ENCODE peak calls at places on chromosomes 2 and 18, in eight cellular contexts. J is coronary artery, F is endodermal cell, E is mammary epithelial cell, B is psoas muscle, G is RWPE2, H is left ventricle myocardium inferior, V is pancreas. K is an unnamed sample.

GRCh38 chr2:218645126-218645525 is 14.3 kb downstream of the ZNF142 start:
- DNase-seq in G (no peak), H (no peak), J (no peak), B (no peak), F (no peak), E (peak), V (no peak), K (no peak)

GRCh38 chr2:219261024-219261855 is 7.5 kb upstream of the TUBA4A start:
- DNase-seq in H (no peak), G (no peak), V (no peak), J (no peak), B (no peak), E (no peak), F (no peak), K (no peak)

GRCh38 chr2:29063646-29064372 is 10.5 kb downstream of the PCARE start:
- DNase-seq in V (no peak), G (no peak), F (no peak), J (no peak), E (no peak), H (no peak), B (no peak), K (peak)

GRCh38 chr2:188114014-188114413 is 177.7 kb upstream of the GULP1 start:
- DNase-seq in H (no peak), B (no peak), G (no peak), V (no peak), E (peak), F (no peak), J (no peak), K (no peak)

GRCh38 chr2:163210430-163210918 is 371.9 kb upstream of the KCNH7 start:
- DNase-seq in E (peak), B (no peak), J (no peak), G (no peak), V (no peak), F (no peak), H (no peak), K (no peak)

GRCh38 chr2:33273479-33273878 is 203.0 kb upstream of the RASGRP3 start:
- DNase-seq in E (no peak), B (no peak), V (no peak), G (no peak), F (no peak), H (no peak), J (no peak), K (no peak)

GRCh38 chr18:79690586-79691482 is 11.2 kb downstream of the CTDP1 start:
- DNase-seq in F (peak), J (peak), E (no peak), G (no peak), B (no peak), V (no peak), H (no peak), K (no peak)

GRCh38 chr18:3830604-3831003 is 380.6 kb downstream of the TGIF1 start:
- DNase-seq in B (no peak), V (no peak), H (no peak), E (no peak), F (no peak), G (no peak), J (no peak), K (no peak)

GRCh38 chr2:75328156-75328555 is 128.8 kb upstream of the TACR1 start:
- DNase-seq in G (no peak), J (no peak), H (no peak), B (no peak), V (no peak), F (no peak), E (no peak), K (no peak)

GRCh38 chr2:63078852-63079606 is 28.4 kb downstream of the OTX1 start:
- DNase-seq in F (peak), H (no peak), G (no peak), E (peak), B (no peak), V (no peak), J (no peak), K (no peak)

GRCh38 chr2:47899915-47900314 is 6.4 kb downstream of the FBXO11 start:
- DNase-seq in H (no peak), V (no peak), J (no peak), E (no peak), G (no peak), B (no peak), F (no peak), K (no peak)

GRCh38 chr2:132669854-132670103 is 226 bp downstream of the LYPD1 start:
- DNase-seq in J (no peak), B (no peak), F (no peak), G (no peak), V (peak), H (no peak), E (peak), K (no peak)

GRCh38 chr2:1654696-1655374 is 89.5 kb downstream of the PXDN start:
- DNase-seq in F (peak), H (no peak), E (no peak), B (no peak), V (no peak), G (no peak), J (peak), K (no peak)

GRCh38 chr2:162184796-162185195 is 32.7 kb upstream of the GCG start:
- DNase-seq in H (no peak), B (no peak), G (no peak), V (no peak), J (no peak), E (no peak), F (no peak), K (no peak)

GRCh38 chr18:457120-457519 is 43.4 kb downstream of the COLEC12 start:
- DNase-seq in G (no peak), E (no peak), V (no peak), F (peak), B (peak), H (peak), J (no peak), K (no peak)

GRCh38 chr2:170122883-170123547 is 54.9 kb upstream of the MYO3B start:
- DNase-seq in H (no peak), J (no peak), B (no peak), G (no peak), E (peak), F (no peak), V (no peak), K (peak)

GRCh38 chr2:36451512-36451911 is 95.9 kb downstream of the CRIM1 start:
- DNase-seq in V (no peak), H (no peak), B (no peak), G (no peak), E (no peak), F (no peak), J (no peak), K (no peak)

GRCh38 chr2:159111346-159111922 is 143.0 kb downstream of the TANC1 start:
- DNase-seq in G (no peak), E (no peak), V (no peak), B (no peak), F (no peak), J (no peak), H (peak), K (no peak)

GRCh38 chr2:239780236-239780997 is 244.7 kb downstream of the NDUFA10 start:
- DNase-seq in J (peak), E (no peak), G (no peak), H (no peak), F (peak), B (no peak), V (peak), K (no peak)

GRCh38 chr2:20067992-20068727 is 16.7 kb upstream of the LAPTM4A start:
- DNase-seq in J (no peak), B (no peak), E (peak), V (no peak), G (no peak), F (no peak), H (no peak), K (no peak)

GRCh38 chr2:2331905-2332280 is 818 bp upstream of the MYT1L start:
- DNase-seq in G (no peak), J (no peak), H (no peak), V (no peak), F (peak), B (no peak), E (no peak), K (no peak)

GRCh38 chr2:213252206-213252605 is 32.1 kb upstream of the SPAG16 start:
- DNase-seq in H (no peak), E (no peak), V (no peak), J (no peak), B (no peak), F (no peak), G (no peak), K (no peak)

GRCh38 chr2:147712051-147712450 is 132.8 kb upstream of the ACVR2A start:
- DNase-seq in E (no peak), B (no peak), G (no peak), J (no peak), V (no peak), F (no peak), H (no peak), K (no peak)

GRCh38 chr2:234805826-234806225 is 146.0 kb upstream of the SH3BP4 start:
- DNase-seq in G (no peak), H (no peak), F (no peak), E (no peak), V (no peak), B (no peak), J (no peak), K (no peak)

GRCh38 chr2:220334210-220334609 is 706.8 kb downstream of the SLC4A3 start:
- DNase-seq in B (no peak), H (no peak), G (no peak), V (no peak), E (peak), J (no peak), F (no peak), K (peak)

GRCh38 chr2:240620149-240620731 is 5.0 kb upstream of the GPR35 start:
- DNase-seq in G (peak), E (no peak), B (peak), H (peak), F (peak), V (peak), J (no peak), K (no peak)

DNA sequence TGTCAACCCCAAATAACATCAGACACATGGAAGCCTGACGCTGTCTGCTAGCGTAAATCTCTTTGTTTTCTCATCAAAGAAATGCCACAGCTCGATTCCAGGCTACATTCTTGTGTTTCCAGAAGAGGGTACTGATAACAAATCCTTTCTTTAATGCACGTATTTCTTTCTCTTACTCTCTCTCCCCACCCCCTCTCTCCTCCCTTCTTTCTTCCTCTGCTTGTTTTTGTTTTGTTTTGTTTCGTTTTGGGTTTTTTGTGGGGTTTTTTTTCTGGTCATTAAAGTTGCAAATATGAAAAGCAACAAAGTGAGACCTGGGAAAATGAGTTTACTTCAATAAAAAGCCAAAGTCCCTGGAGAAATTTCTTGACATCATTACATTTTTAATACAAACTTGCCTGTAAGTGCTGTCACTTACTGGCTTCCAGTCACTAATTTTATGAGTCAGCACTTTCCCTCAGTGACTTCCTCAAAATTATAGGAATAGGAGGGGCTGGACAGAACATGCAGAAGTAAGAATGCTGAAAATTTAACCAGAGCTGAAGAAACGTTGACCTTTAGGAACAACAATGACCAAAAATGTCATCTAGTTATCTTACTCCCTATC is 106.7 kb upstream of the NABP1 start:
- DNase-seq in F (no peak), H (no peak), G (no peak), J (no peak), B (no peak), E (peak), V (no peak), K (no peak)
- TF ChIP-seq CTCF in F (peak), H (no peak), G (peak), J (no peak), B (peak), E (peak), V (no peak), K (no peak)

DNA sequence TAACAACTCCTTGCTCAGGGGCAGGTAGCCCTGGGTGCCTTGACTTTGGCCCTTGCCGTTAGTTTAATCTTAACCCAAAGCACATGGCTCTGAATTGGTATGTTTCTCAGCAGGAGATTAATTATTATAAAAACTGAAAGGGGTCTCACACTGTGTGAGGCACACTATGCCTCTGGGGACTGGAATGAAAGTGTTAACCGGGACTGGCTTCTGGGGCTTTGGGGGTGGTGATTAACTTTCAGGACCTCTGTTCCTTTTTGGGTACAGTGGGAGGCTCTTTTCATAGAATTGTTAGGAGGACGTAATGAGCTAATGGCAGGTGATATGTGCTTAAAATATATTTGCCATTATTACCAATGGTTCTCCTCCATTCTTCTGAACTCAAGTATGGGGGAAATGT is 5.1 kb downstream of the MERTK start:
- DNase-seq in J (no peak), F (no peak), H (no peak), E (no peak), B (no peak), V (no peak), G (no peak), K (no peak)
- TF ChIP-seq CTCF in J (no peak), F (no peak), H (no peak), E (no peak), B (no peak), V (no peak), G (no peak), K (no peak)

GRCh38 chr18:7566244-7566586 is 901 bp upstream of the PTPRM start:
- DNase-seq in V (no peak), G (no peak), B (no peak), E (no peak), H (no peak), F (no peak), J (no peak), K (no peak)

GRCh38 chr18:7566587-7567486 is at the start of gene PTPRM:
- DNase-seq in J (peak), B (peak), E (peak), V (peak), H (peak), F (peak), G (peak), K (peak)

GRCh38 chr18:7567487-7568425 is 640 bp downstream of the PTPRM start:
- DNase-seq in V (peak), G (peak), E (peak), F (peak), J (peak), H (peak), B (peak), K (peak)

GRCh38 chr18:7565677-7566076 is 1.4 kb upstream of the PTPRM start:
- DNase-seq in V (no peak), E (no peak), F (no peak), H (no peak), J (no peak), B (no peak), G (no peak), K (no peak)

DNA sequence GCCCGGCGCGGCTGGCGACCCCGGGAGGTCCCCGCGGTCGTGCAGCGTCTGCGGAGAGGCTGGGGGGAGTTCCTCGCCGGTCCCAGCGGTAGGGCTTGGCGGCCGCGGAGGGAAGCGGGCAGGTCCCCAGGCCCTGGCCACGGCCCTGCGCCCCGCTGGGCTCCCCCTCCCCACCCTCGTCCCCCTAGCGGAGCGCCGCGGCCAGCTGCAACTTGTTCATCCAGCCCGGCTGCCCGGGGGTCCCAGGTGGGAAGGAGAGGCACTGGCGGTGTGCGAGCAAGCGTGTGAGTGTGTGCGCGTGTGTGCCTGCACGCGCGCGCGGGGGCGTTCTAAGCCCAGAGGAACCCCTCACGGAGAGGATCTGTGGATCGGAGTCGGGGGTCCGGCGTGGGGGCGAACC is 1.3 kb downstream of the PTPRM start:
- DNase-seq in G (peak), B (peak), F (no peak), E (no peak), V (peak), J (peak), H (peak), K (peak)
- TF ChIP-seq CTCF in G (peak), B (no peak), F (peak), E (peak), V (no peak), J (no peak), H (peak), K (peak)

DNA sequence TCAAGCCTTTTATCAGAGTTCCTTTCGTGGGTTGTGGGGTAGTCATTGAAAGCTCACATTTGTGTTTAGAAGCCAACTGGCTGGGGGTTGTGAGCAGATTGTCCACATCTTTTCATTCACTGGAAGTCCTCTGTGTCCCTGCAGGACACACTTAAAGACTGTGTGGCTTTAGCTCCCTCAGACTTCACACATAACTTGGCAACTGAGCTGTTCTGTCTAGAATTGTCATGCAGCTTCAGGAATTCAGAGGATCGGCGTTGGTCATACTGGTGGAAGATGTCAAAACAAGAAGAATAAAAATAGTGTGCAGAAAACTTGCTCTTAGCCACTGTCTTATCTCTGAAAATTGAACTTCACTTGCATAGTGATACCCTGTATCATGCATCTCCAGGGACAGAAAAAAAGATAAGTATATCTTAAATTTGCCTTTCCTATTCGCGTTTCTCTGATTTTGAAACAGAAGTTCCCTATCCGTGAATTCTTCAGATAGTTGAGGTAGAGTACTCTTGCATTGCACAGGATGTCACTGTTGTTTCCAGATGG is 49.6 kb downstream of the TRAPPC12 start:
- DNase-seq in F (no peak), H (no peak), G (no peak), V (no peak), B (no peak), J (no peak), E (no peak), K (no peak)
- TF ChIP-seq CTCF in F (no peak), H (no peak), G (no peak), V (no peak), B (no peak), J (no peak), E (no peak), K (no peak)

DNA sequence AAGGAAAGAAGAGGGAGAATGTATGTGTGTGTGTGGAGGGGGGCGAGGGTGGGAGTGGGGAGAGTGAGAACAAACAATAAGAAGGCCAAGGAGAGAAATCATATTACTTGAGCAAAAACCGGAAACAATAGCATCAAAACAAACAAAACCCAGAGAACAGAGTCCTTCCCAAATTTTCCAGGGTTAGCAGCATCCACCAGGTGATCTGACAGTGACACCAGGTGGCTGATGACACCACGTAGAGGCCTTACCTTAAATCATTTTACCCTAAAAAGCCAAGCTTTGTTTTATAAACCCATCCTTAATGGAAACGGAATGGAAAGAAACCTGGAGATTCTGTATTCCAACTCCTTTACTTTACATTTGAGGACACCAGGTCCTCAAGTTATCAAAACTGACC is 42.9 kb downstream of the CDCA7 start:
- DNase-seq in H (no peak), B (no peak), F (peak), V (no peak), E (no peak), J (no peak), G (no peak), K (no peak)
- TF ChIP-seq CTCF in H (peak), B (no peak), F (peak), V (no peak), E (peak), J (no peak), G (peak), K (no peak)

DNA sequence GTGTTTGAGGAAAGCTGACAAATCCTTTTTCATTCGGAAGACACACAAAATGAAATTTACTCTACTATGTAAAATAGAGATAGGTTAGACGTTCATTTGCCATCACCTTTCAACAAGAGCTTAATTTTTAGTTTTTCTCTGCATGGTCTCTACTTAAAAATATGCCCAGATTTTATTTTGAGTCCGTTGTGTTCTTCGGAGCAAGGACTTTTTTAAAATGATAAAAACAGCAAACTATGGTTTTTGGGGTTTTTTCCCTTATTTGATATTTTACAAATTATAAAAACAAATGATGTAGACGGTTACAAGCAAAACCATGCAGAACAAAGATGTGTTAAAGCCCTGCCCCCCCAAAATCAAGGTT is 53.3 kb upstream of the RBM44 start:
- DNase-seq in J (no peak), E (no peak), V (no peak), B (no peak), G (no peak), H (no peak), F (no peak), K (no peak)
- TF ChIP-seq CTCF in J (no peak), E (no peak), V (no peak), B (no peak), G (peak), H (no peak), F (no peak), K (no peak)

DNA sequence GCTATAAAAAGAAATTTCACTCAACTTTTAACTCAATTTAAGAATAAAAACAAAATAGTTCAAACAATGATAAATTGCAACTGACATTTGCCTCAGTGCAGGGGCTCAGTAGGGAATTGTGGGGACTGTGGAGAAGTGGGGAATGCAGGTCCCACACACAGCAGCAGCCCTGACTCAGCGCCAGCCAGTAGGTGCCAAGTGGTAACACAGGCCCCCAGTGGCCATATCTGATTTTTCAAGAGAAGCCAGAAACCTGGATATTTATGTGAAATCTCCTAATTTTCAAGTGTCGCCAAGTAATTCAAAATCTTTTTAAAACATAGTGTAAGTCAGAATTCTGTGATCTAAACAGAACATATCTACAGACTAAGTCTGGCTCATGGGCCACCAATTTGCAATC is 186.3 kb downstream of the EN1 start:
- DNase-seq in E (no peak), V (no peak), H (no peak), B (no peak), J (no peak), G (no peak), F (peak), K (no peak)
- TF ChIP-seq CTCF in E (peak), V (no peak), H (no peak), B (no peak), J (no peak), G (no peak), F (peak), K (no peak)

K was measured in thyroid gland.